ENCODE peak calls at places on chromosome 10, in ten cellular contexts. Q is hepatocyte, N is GM23248, A is PC-9, Y is PC-3, O is Karpas-422, M is OCI-LY7, W is HCT116, D is GM23338, P is MM.1S. L is an unnamed sample. For H3K9me2, the result is how much of the 10 kb centered on the place peaks cover.

GRCh38 chr10:127577376-127577775 is 28.3 kb downstream of the NPS start:
- DNase-seq in Q (no peak), N (peak), A (no peak), Y (peak), O (no peak), M (no peak), W (no peak), D (no peak), P (no peak), L (peak)

GRCh38 chr10:103936022-103936421 is 18.0 kb upstream of the STN1 start:
- DNase-seq in Q (no peak), N (no peak), A (no peak), Y (no peak), O (no peak), M (no peak), W (no peak), D (no peak), P (no peak), L (peak)

GRCh38 chr10:110176626-110177025 is 30.8 kb upstream of the MXI1 start:
- DNase-seq in Q (no peak), N (no peak), A (no peak), Y (no peak), O (no peak), M (no peak), W (no peak), D (no peak), P (no peak), L (no peak)

GRCh38 chr10:80485410-80486135 is 31.5 kb downstream of the TSPAN14 start:
- DNase-seq in Q (no peak), N (no peak), A (no peak), Y (no peak), O (no peak), M (no peak), W (no peak), D (no peak), P (no peak), L (no peak)

GRCh38 chr10:86269332-86269731 is 97.3 kb downstream of the GRID1 start:
- DNase-seq in Q (no peak), N (no peak), A (no peak), Y (no peak), O (no peak), M (no peak), W (no peak), D (no peak), P (no peak), L (no peak)

GRCh38 chr10:77925795-77926565 is 575 bp downstream of the DLG5 start:
- DNase-seq in Q (peak), N (peak), A (peak), Y (peak), O (no peak), M (no peak), W (no peak), D (peak), P (peak), L (peak)

GRCh38 chr10:124679401-124679800 is 64.8 kb downstream of the FAM53B start:
- DNase-seq in Q (no peak), N (no peak), A (no peak), Y (no peak), O (no peak), M (no peak), W (no peak), D (no peak), P (no peak), L (no peak)

GRCh38 chr10:119309423-119309770 is 102.0 kb downstream of the GRK5 start:
- DNase-seq in Q (no peak), N (no peak), A (no peak), Y (no peak), O (no peak), M (peak), W (no peak), D (no peak), P (no peak), L (no peak)

GRCh38 chr10:79947083-79947415 is 1.9 kb downstream of the SFTPD start:
- DNase-seq in Q (no peak), N (no peak), A (no peak), Y (peak), O (no peak), M (no peak), W (no peak), D (no peak), P (no peak), L (no peak)

GRCh38 chr10:126242352-126243260 is 145.7 kb downstream of the ADAM12 start:
- DNase-seq in Q (peak), N (peak), A (no peak), Y (no peak), O (no peak), M (no peak), W (no peak), D (no peak), P (no peak), L (peak)

GRCh38 chr10:122466866-122467470 is 5.6 kb downstream of the HTRA1 start:
- DNase-seq in Q (no peak), N (no peak), A (no peak), Y (no peak), O (no peak), M (no peak), W (no peak), D (no peak), P (no peak), L (no peak)

GRCh38 chr10:132392811-132393694 is 3.9 kb upstream of the PWWP2B start:
- DNase-seq in Q (no peak), N (peak), A (peak), Y (peak), O (no peak), M (no peak), W (no peak), D (no peak), P (no peak), L (no peak)

GRCh38 chr10:125083576-125083920 is 76.8 kb downstream of the CTBP2 start:
- DNase-seq in Q (no peak), N (peak), A (no peak), Y (no peak), O (no peak), M (no peak), W (no peak), D (no peak), P (no peak), L (no peak)

GRCh38 chr10:672139-672538 is 17.3 kb downstream of the DIP2C start:
- DNase-seq in Q (no peak), N (no peak), A (no peak), Y (no peak), O (no peak), M (no peak), W (no peak), D (no peak), P (no peak), L (no peak)

GRCh38 chr10:1090696-1091095 is 34.5 kb downstream of the WDR37 start:
- DNase-seq in Q (no peak), N (no peak), A (no peak), Y (no peak), O (no peak), M (no peak), W (no peak), D (no peak), P (no peak), L (no peak)

GRCh38 chr10:101690461-101690860 is 4.5 kb downstream of the FBXW4 start:
- DNase-seq in Q (no peak), N (no peak), A (no peak), Y (no peak), O (no peak), M (no peak), W (no peak), D (no peak), P (no peak), L (no peak)

GRCh38 chr10:81905161-81905560 is 30.2 kb downstream of the NRG3 start:
- DNase-seq in Q (no peak), N (no peak), A (no peak), Y (no peak), O (no peak), M (no peak), W (no peak), D (no peak), P (no peak), L (no peak)

GRCh38 chr10:127945335-127945734 is 38.4 kb downstream of the PTPRE start:
- DNase-seq in Q (peak), N (peak), A (peak), Y (peak), O (no peak), M (peak), W (peak), D (no peak), P (no peak), L (no peak)

GRCh38 chr10:6701289-6701688 is 121.2 kb upstream of the PRKCQ start:
- DNase-seq in Q (peak), N (no peak), A (no peak), Y (no peak), O (no peak), M (no peak), W (no peak), D (peak), P (no peak), L (no peak)

GRCh38 chr10:127563718-127564553 is 14.8 kb downstream of the NPS start:
- DNase-seq in Q (peak), N (peak), A (peak), Y (peak), O (peak), M (peak), W (peak), D (peak), P (peak), L (peak)

GRCh38 chr10:131559450-131559911 is 248.0 kb upstream of the TCERG1L start:
- DNase-seq in Q (no peak), N (no peak), A (no peak), Y (no peak), O (no peak), M (no peak), W (no peak), D (no peak), P (no peak), L (no peak)

GRCh38 chr10:61547297-61547696 is 94.1 kb upstream of the TMEM26 start:
- DNase-seq in Q (no peak), N (no peak), A (no peak), Y (peak), O (no peak), M (no peak), W (no peak), D (no peak), P (no peak), L (no peak)

GRCh38 chr10:46536781-46537180 is 19.7 kb downstream of the GPRIN2 start:
- DNase-seq in Q (no peak), N (no peak), A (no peak), Y (no peak), O (no peak), M (no peak), W (no peak), D (no peak), P (no peak), L (no peak)

GRCh38 chr10:104037261-104037951 is 48.3 kb downstream of the COL17A1 start:
- DNase-seq in Q (no peak), N (no peak), A (no peak), Y (no peak), O (no peak), M (no peak), W (no peak), D (no peak), P (no peak), L (no peak)

GRCh38 chr10:14048930-14049613 is 281.7 kb downstream of the FRMD4A start:
- DNase-seq in Q (peak), N (no peak), A (no peak), Y (no peak), O (no peak), M (no peak), W (no peak), D (no peak), P (no peak), L (no peak)

GRCh38 chr10:101817542-101818118 is 614 bp downstream of the OGA start:
- DNase-seq in Q (peak), N (peak), A (peak), Y (peak), O (peak), M (peak), W (peak), D (peak), P (peak), L (peak)

GRCh38 chr10:86711237-86711956 is 43.1 kb downstream of the LDB3 start:
- DNase-seq in Q (peak), N (peak), A (peak), Y (peak), O (peak), M (peak), W (peak), D (peak), P (peak), L (peak)

GRCh38 chr10:78963074-78964034 is 105.4 kb upstream of the ZMIZ1 start:
- DNase-seq in Q (no peak), N (no peak), A (no peak), Y (no peak), O (no peak), M (no peak), W (no peak), D (no peak), P (no peak), L (peak)

GRCh38 chr10:122331615-122332446 is 42.7 kb upstream of the PLEKHA1 start:
- DNase-seq in Q (no peak), N (no peak), A (no peak), Y (no peak), O (no peak), M (no peak), W (no peak), D (no peak), P (no peak), L (no peak)

GRCh38 chr10:95451568-95452524 is 109.3 kb downstream of the SORBS1 start:
- DNase-seq in Q (no peak), N (no peak), A (no peak), Y (peak), O (no peak), M (no peak), W (no peak), D (no peak), P (no peak), L (no peak)

GRCh38 chr10:62278461-62278910 is 9.8 kb upstream of the RTKN2 start:
- DNase-seq in Q (no peak), N (peak), A (no peak), Y (peak), O (no peak), M (no peak), W (no peak), D (no peak), P (no peak), L (no peak)

GRCh38 chr10:122525788-122526187 is 34.8 kb upstream of the DMBT1 start:
- DNase-seq in Q (peak), N (no peak), A (peak), Y (peak), O (peak), M (no peak), W (peak), D (peak), P (no peak), L (no peak)

GRCh38 chr10:122140477-122140902 is 130.6 kb upstream of the BTBD16 start:
- DNase-seq in Q (no peak), N (peak), A (peak), Y (peak), O (no peak), M (no peak), W (no peak), D (no peak), P (no peak), L (peak)

GRCh38 chr10:92640110-92640509 is 47.2 kb downstream of the KIF11 start:
- DNase-seq in Q (no peak), N (peak), A (no peak), Y (peak), O (no peak), M (no peak), W (peak), D (no peak), P (no peak), L (no peak)

GRCh38 chr10:58704226-58705200 is 191.8 kb downstream of the BICC1 start:
- DNase-seq in Q (no peak), N (peak), A (no peak), Y (peak), O (no peak), M (no peak), W (no peak), D (no peak), P (no peak), L (no peak)

GRCh38 chr10:71388736-71389310 is 7.9 kb upstream of the CDH23 start:
- DNase-seq in Q (no peak), N (no peak), A (no peak), Y (no peak), O (no peak), M (no peak), W (no peak), D (no peak), P (no peak), L (no peak)
- H3K9me2 ChIP-seq in Q (under half), N (under half), A (under half), Y (under half), O (under half), M (under half), W (under half), D (under half), P (under half), L (under half)

GRCh38 chr10:70268376-70268775 is 15.4 kb downstream of the NPFFR1 start:
- DNase-seq in Q (no peak), N (no peak), A (no peak), Y (no peak), O (peak), M (no peak), W (no peak), D (no peak), P (no peak), L (no peak)
- H3K9me2 ChIP-seq in Q (under half), N (under half), A (under half), Y (under half), O (under half), M (under half), W (under half), D (under half), P (under half), L (under half)

DNA sequence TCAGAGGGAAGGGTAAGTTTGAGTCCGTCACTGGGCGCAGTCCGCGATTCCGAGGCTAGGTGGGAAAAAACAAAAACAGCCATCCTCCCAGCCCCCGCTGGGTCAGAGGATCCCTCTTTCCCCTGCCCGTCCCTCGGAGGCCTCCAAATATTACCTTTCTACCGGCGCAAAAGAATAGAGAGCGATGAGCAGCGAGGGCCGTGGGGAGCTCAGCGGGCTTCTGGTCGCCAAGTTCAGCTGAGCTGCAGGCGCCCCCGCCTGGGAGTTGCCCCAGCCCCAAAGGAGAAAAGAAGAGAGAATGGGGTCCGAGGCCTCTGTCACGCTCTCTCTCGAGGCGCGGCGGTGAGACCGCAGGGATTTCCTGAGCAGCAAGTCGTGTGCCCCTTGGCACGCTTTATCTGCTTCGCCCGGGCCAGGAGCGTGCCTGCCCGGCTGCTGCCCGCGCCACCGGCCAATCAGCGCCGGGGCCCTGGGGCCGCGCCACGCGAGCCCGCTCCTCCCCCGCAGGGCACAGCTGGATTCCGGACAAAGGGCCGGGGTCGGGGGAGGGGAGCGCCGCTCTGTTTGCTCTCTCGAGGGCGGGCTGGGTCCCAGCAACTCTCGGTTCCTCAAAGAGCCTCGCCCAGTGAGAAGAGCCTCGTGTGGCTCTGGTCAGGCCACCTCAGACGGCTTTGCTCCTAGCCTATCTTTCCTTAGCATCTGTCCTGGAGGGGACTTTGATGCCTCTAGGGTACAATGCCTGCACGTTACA is at the start of gene NEUROG3:
- DNase-seq in Q (no peak), N (no peak), A (peak), Y (no peak), O (no peak), M (peak), W (no peak), D (peak), P (peak), L (peak)
- H3K9me2 ChIP-seq in Q (under half), N (under half), A (under half), Y (under half), O (under half), M (under half), W (under half), D (under half), P (under half), L (under half)

DNA sequence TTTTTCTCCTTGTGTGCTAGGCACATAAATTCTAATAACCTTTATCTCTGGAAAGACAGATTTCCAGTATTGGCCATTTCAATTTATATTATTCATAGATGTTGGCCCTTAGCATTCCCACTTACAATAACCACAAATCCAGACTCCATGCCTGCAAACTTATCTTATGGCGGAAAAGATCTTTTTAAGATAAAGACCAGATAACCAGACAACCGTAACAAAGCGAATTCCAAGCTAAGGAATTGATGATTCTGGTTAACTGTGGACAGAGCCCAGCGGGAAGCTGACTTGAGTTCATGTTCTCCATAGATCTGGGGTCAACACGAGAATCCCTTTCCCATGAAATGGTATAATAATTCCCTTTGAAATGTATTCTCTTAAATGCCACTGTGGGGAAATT is 37.5 kb upstream of the KLF6 start:
- DNase-seq in Q (no peak), N (no peak), A (no peak), Y (no peak), O (no peak), M (no peak), W (no peak), D (no peak), P (no peak), L (no peak)
- H3K9me2 ChIP-seq in Q (under half), N (under half), A (under half), Y (under half), O (under half), M (under half), W (under half), D (under half), P (under half), L (under half)

GRCh38 chr10:129617768-129618167 is 150.7 kb downstream of the MGMT start:
- DNase-seq in Q (no peak), N (no peak), A (no peak), Y (no peak), O (peak), M (no peak), W (no peak), D (no peak), P (no peak), L (no peak)

GRCh38 chr10:129614341-129614740 is 147.3 kb downstream of the MGMT start:
- DNase-seq in Q (no peak), N (peak), A (no peak), Y (no peak), O (peak), M (no peak), W (no peak), D (no peak), P (no peak), L (no peak)

GRCh38 chr10:129613377-129613980 is 146.4 kb downstream of the MGMT start:
- DNase-seq in Q (no peak), N (no peak), A (no peak), Y (no peak), O (peak), M (no peak), W (no peak), D (no peak), P (no peak), L (no peak)

GRCh38 chr10:129615921-129616525 is 149.0 kb downstream of the MGMT start:
- DNase-seq in Q (no peak), N (no peak), A (no peak), Y (no peak), O (no peak), M (no peak), W (no peak), D (no peak), P (no peak), L (no peak)

DNA sequence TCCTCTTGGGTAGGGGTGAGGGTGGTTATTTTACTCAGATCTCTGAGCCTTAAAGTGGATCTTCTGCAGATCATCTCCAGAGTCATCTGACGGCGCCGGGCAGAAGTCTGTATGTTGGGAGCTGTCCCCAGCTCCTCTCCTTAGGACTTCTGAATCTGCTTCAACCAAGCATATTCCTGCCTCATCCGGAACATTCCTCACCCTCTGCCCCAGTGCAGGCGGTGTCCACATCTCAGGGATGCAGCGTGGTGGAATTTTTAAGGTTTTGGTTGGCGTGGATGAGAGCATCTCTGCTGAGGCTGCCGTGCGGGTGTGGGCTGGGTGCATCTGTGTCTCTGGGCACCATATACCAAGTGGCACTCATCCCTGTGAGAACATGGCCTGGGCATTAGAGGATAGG is 148.3 kb downstream of the MGMT start:
- DNase-seq in Q (no peak), N (no peak), A (no peak), Y (no peak), O (peak), M (no peak), W (no peak), D (no peak), P (no peak), L (no peak)
- H3K9me2 ChIP-seq in Q (under half), N (under half), A (under half), Y (under half), O (under half), M (under half), W (under half), D (under half), P (under half), L (under half)

GRCh38 chr10:88986549-88987242 is 3.9 kb upstream of the FAS start:
- DNase-seq in Q (peak), N (peak), A (no peak), Y (peak), O (peak), M (peak), W (no peak), D (peak), P (peak), L (peak)
- H3K9me2 ChIP-seq in Q (under half), N (under half), A (under half), Y (under half), O (under half), M (under half), W (under half), D (under half), P (under half), L (under half)

GRCh38 chr10:31353574-31353973 is 34.6 kb downstream of the ZEB1 start:
- DNase-seq in Q (peak), N (peak), A (peak), Y (peak), O (no peak), M (no peak), W (peak), D (peak), P (no peak), L (no peak)
- H3K9me2 ChIP-seq in Q (under half), N (under half), A (under half), Y (under half), O (under half), M (under half), W (under half), D (under half), P (under half), L (under half)

L was measured in SK-N-SH.